ENCODE peak calls at places on chromosomes 3 and 15, in eight cellular contexts. S, N, B, F, R, P, V and M are unnamed samples.
A peak's percentile ranks its signal among the peaks of the same experiment; 100 is the strongest.

GRCh38 chr3:194395767-194396527 is 3.1 kb downstream of the GP5 start:
- DNase-seq in S (no peak), N (no peak), B (no peak), F (peak; percentile 64), R (no peak), P (no peak), V (no peak), M (no peak)

GRCh38 chr3:64489361-64490044 is 198.3 kb downstream of the ADAMTS9 start:
- DNase-seq in S (no peak), N (no peak), B (no peak), F (peak; percentile 89), R (no peak), P (no peak), V (peak; percentile 64), M (no peak)

GRCh38 chr15:87498545-87498944 is 758.0 kb downstream of the NTRK3 start:
- DNase-seq in S (no peak), N (peak; percentile 13), B (peak; percentile 23), F (no peak), R (no peak), P (no peak), V (no peak), M (no peak)

GRCh38 chr3:123377173-123377740 is 71.6 kb downstream of the ADCY5 start:
- DNase-seq in S (no peak), N (no peak), B (no peak), F (no peak), R (no peak), P (no peak), V (no peak), M (no peak)

GRCh38 chr15:98737721-98738120 is 89.4 kb downstream of the IGF1R start:
- DNase-seq in S (no peak), N (no peak), B (no peak), F (no peak), R (no peak), P (no peak), V (no peak), M (no peak)

GRCh38 chr3:33557829-33558228 is 117.6 kb upstream of the UBP1 start:
- DNase-seq in S (no peak), N (no peak), B (no peak), F (no peak), R (no peak), P (no peak), V (no peak), M (no peak)

GRCh38 chr3:162769559-162769958 is 1273.0 kb downstream of the OTOL1 start:
- DNase-seq in S (no peak), N (no peak), B (no peak), F (no peak), R (peak; percentile 20), P (no peak), V (no peak), M (no peak)

GRCh38 chr3:108130247-108130646 is 39.4 kb upstream of the CD47 start:
- DNase-seq in S (no peak), N (no peak), B (no peak), F (no peak), R (no peak), P (peak; percentile 43), V (no peak), M (no peak)

GRCh38 chr15:35173444-35174118 is 88.5 kb upstream of the NANOGP8 start:
- DNase-seq in S (no peak), N (no peak), B (no peak), F (no peak), R (peak; percentile 42), P (no peak), V (no peak), M (no peak)

GRCh38 chr3:30454636-30455035 is 151.8 kb upstream of the TGFBR2 start:
- DNase-seq in S (no peak), N (no peak), B (no peak), F (no peak), R (no peak), P (no peak), V (no peak), M (no peak)

GRCh38 chr15:100879461-100880138 is at the start of gene ALDH1A3:
- DNase-seq in S (peak; percentile 34), N (peak; percentile 16), B (no peak), F (peak; percentile 58), R (peak; percentile 71), P (no peak), V (peak; percentile 81), M (peak; percentile 61)

GRCh38 chr3:149502438-149502837 is 27.9 kb downstream of the TM4SF4 start:
- DNase-seq in S (no peak), N (no peak), B (no peak), F (no peak), R (no peak), P (no peak), V (no peak), M (no peak)

GRCh38 chr3:138657508-138657907 is 48.9 kb downstream of the FAIM start:
- DNase-seq in S (no peak), N (no peak), B (no peak), F (no peak), R (no peak), P (no peak), V (no peak), M (no peak)

GRCh38 chr3:16374047-16375019 is 109.3 kb downstream of the OXNAD1 start:
- DNase-seq in S (no peak), N (no peak), B (no peak), F (peak; percentile 27), R (no peak), P (peak; percentile 80), V (no peak), M (no peak)

GRCh38 chr3:128550113-128550440 is 57.1 kb upstream of the GATA2 start:
- DNase-seq in S (no peak), N (no peak), B (no peak), F (no peak), R (no peak), P (no peak), V (no peak), M (no peak)

GRCh38 chr15:57566840-57567239 is 24.9 kb upstream of the MYZAP start:
- DNase-seq in S (no peak), N (no peak), B (no peak), F (no peak), R (peak; percentile 16), P (no peak), V (no peak), M (no peak)

GRCh38 chr15:57631386-57632110 is 39.8 kb downstream of the MYZAP start:
- DNase-seq in S (no peak), N (no peak), B (no peak), F (no peak), R (no peak), P (no peak), V (no peak), M (no peak)

GRCh38 chr15:99176757-99177156 is 71.9 kb downstream of the SYNM start:
- DNase-seq in S (no peak), N (no peak), B (no peak), F (no peak), R (no peak), P (no peak), V (no peak), M (no peak)

GRCh38 chr3:105798381-105798934 is 70.4 kb downstream of the CBLB start:
- DNase-seq in S (peak; percentile 40), N (no peak), B (no peak), F (no peak), R (no peak), P (peak; percentile 90), V (no peak), M (peak; percentile 57)

DNA sequence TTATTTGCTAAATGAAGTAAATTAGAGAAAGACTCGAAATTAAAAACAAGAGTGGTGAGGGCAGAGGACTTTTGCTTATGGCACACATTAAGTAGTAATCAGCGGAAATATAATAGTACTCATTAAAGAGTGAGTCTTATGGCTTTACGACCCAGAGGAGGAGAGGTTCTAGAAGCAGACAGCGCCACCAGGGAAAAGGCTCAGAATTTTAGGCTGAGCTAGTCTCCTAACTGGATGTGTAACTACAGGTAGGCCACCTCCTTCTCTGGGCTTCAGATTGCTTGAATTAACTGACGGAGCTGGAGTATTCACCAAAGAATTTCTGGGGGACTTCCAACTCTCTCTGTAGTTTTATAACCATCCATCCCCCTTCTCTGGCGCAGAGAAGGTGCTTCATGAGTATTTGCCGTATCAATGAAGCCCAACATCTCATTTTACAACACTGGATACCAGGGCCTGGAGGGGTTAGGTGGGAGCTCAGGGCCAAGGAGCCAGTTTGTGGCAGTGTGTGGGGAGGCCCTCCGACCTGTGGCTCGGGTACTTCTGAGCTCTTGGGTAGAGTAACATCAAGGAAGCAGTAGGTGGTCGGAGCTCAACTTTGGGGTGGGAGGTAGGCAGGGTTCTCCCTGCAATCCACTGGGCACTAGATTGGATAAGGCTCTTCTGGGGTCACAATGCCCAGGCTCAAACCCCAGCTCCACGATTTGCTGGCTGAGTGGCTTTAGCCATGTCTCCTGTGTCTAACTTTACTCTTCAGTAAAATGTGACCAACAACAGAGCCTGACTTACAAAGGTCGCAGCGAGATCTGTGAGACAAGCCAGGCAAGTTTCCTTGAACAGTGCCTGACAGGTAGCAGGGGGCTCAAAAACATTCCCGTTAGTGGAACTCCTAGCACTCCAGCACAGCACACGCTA is 1.1 kb downstream of the CHCHD4 start:
- DNase-seq in S (no peak), N (no peak), B (no peak), F (no peak), R (no peak), P (peak; percentile 36), V (no peak), M (peak; percentile 25)
- TF ChIP-seq CTCF in S (no peak), N (no peak), B (no peak), F (no peak), R (no peak), P (peak; percentile 67), V (no peak), M (no peak)

DNA sequence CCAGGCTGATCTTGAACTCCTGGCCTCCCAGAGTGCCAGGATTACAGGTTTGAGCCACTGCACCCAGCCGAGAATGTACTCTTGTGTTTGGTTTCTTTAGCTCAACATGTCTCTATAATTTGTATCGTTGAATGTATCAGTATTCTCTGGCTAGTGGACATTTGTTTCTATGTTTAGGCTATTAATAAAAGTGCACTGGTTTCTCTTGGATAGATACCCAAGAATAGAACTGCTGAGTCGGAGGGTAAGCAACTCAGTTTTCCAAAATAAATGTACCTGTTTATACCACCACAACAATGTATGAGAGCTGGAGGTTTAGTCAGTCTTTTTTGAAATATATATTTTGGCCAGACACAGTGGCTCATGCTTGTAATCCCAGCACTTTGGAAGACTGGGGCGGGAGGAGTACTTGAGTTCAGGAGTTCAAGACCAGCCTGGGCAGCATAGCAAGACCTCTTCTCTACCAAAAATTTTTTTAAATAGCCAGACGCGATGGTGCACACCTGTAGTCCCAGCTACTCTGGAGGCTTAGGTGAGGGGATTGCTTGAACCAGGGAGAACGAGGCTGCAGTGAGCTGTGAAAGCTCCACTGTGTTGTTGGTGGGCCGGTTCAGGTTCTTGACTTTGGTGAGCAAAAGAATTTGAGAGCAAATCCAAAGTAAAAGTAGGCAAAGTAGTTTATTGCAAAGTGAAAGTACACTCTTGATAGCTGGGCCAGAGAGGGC is 7.7 kb upstream of the IVD start:
- DNase-seq in S (no peak), N (no peak), B (no peak), F (no peak), R (no peak), P (no peak), V (no peak), M (no peak)
- TF ChIP-seq CTCF in S (no peak), N (no peak), B (no peak), F (no peak), R (no peak), P (no peak), V (no peak), M (no peak)

GRCh38 chr3:66989860-66990696 is 8.0 kb upstream of the KBTBD8 start:
- DNase-seq in S (peak; percentile 35), N (no peak), B (no peak), F (no peak), R (no peak), P (peak; percentile 71), V (no peak), M (peak; percentile 24)
- TF ChIP-seq CTCF in S (peak; percentile 58), N (peak; percentile 30), B (peak; percentile 6), F (no peak), R (peak; percentile 27), P (peak; percentile 88), V (no peak), M (peak; percentile 7)

GRCh38 chr3:120144267-120144666 is 50.0 kb upstream of the GSK3B start:
- DNase-seq in S (no peak), N (no peak), B (no peak), F (no peak), R (peak; percentile 48), P (no peak), V (no peak), M (no peak)
- TF ChIP-seq CTCF in S (no peak), N (no peak), B (no peak), F (no peak), R (no peak), P (no peak), V (no peak), M (no peak)